ENCODE peak calls at places on chromosome 11, in ten cellular contexts. S is RWPE1; D is neural crest cell; F is sigmoid colon; C is ovary; E is body of pancreas; A is CD8-positive, alpha-beta T cell; R is NB4; I is brain microvascular endothelial cell; L is upper lobe of right lung. B is an unnamed sample.

GRCh38 chr11:93908689-93909088 is 58.3 kb upstream of the VSTM5 start:
- DNase-seq in S (peak), D (no peak), F (no peak), C (no peak), E (no peak), A (no peak), R (no peak), I (peak), L (no peak), B (peak)

GRCh38 chr11:110207089-110207488 is 89.3 kb downstream of the RDX start:
- DNase-seq in S (no peak), D (no peak), F (no peak), C (no peak), E (no peak), A (no peak), R (no peak), I (no peak), L (no peak), B (no peak)

GRCh38 chr11:12267921-12268320 is 109.5 kb upstream of the PARVA start:
- DNase-seq in S (no peak), D (no peak), F (no peak), C (no peak), E (no peak), A (no peak), R (no peak), I (no peak), L (no peak), B (no peak)

GRCh38 chr11:44950625-44951472 is at the start of gene TP53I11:
- DNase-seq in S (peak), D (peak), F (peak), C (peak), E (peak), A (peak), R (peak), I (peak), L (peak), B (peak)

GRCh38 chr11:100918551-100919500 is 210.8 kb downstream of the PGR start:
- DNase-seq in S (no peak), D (no peak), F (no peak), C (no peak), E (peak), A (no peak), R (no peak), I (peak), L (no peak), B (peak)

GRCh38 chr11:21811572-21811971 is 381.3 kb upstream of the ANO5 start:
- DNase-seq in S (no peak), D (no peak), F (no peak), C (no peak), E (no peak), A (no peak), R (no peak), I (no peak), L (no peak), B (no peak)

GRCh38 chr11:42315267-42315666 is 855.8 kb upstream of the LRRC4C start:
- DNase-seq in S (peak), D (no peak), F (no peak), C (no peak), E (no peak), A (no peak), R (no peak), I (peak), L (no peak), B (no peak)

GRCh38 chr11:844693-845644 is 2.3 kb downstream of the TSPAN4 start:
- DNase-seq in S (peak), D (peak), F (peak), C (peak), E (peak), A (no peak), R (peak), I (no peak), L (peak), B (peak)

GRCh38 chr11:110856993-110857812 is 145.0 kb upstream of the ARHGAP20 start:
- DNase-seq in S (no peak), D (no peak), F (no peak), C (no peak), E (no peak), A (no peak), R (no peak), I (no peak), L (no peak), B (no peak)

GRCh38 chr11:129695543-129696308 is 119.9 kb upstream of the TMEM45B start:
- DNase-seq in S (peak), D (peak), F (no peak), C (no peak), E (peak), A (peak), R (peak), I (peak), L (peak), B (peak)

GRCh38 chr11:88501535-88501934 is 164.0 kb upstream of the CTSC start:
- DNase-seq in S (no peak), D (no peak), F (no peak), C (no peak), E (no peak), A (no peak), R (no peak), I (no peak), L (no peak), B (no peak)

DNA sequence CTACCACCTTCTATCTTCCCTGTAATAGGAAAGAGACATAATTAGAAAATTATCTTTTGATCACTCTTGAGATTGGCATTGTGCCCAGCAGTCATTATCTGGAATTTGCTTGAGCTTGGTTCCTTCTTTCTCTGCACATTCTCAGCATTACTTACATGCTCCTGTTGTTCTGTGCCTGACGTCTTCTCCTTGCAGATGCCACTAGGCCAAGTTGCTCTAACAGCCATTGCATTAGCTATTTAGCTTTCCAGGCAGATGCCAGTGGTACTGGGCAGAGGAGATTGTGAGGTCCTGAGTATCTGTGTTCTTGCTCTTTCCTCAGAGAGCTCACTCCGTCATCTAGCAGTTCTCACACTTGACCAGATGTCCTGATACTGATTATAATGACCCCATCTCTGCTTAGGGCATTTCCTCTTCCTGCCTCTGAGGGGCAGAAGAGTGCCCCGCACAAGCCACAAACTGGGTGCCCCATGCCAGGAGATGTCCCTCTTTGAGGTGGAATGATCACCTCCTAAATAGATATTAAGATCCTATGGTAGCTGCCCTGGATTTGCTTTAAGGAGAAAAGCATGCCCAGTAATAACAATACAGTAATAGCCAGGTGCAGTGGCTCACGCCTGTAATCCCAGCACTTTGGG is 30.7 kb downstream of the ARHGAP1 start:
- DNase-seq in S (no peak), D (no peak), F (peak), C (no peak), E (no peak), A (no peak), R (peak), I (no peak), L (peak), B (no peak)
- TF ChIP-seq CTCF in S (peak), D (peak), F (no peak), C (no peak), E (no peak), A (no peak), R (peak), I (peak), L (peak), B (no peak)

GRCh38 chr11:102364991-102365390 is 18.0 kb downstream of the BIRC2 start:
- DNase-seq in S (no peak), D (no peak), F (no peak), C (no peak), E (no peak), A (no peak), R (no peak), I (no peak), L (no peak), B (no peak)

GRCh38 chr11:102368472-102368871 is 21.5 kb downstream of the BIRC2 start:
- DNase-seq in S (no peak), D (no peak), F (no peak), C (no peak), E (no peak), A (no peak), R (no peak), I (no peak), L (no peak), B (no peak)

GRCh38 chr11:102367364-102367763 is 20.4 kb downstream of the BIRC2 start:
- DNase-seq in S (no peak), D (no peak), F (no peak), C (no peak), E (no peak), A (no peak), R (peak), I (no peak), L (no peak), B (no peak)
- TF ChIP-seq CTCF in S (no peak), D (no peak), F (no peak), C (no peak), E (no peak), A (peak), R (no peak), I (peak), L (no peak), B (peak)

GRCh38 chr11:84558085-84558905 is 1068.8 kb downstream of the DLG2 start:
- DNase-seq in S (peak), D (peak), F (no peak), C (no peak), E (peak), A (no peak), R (peak), I (peak), L (no peak), B (peak)
- TF ChIP-seq CTCF in S (peak), D (peak), F (peak), C (peak), E (peak), A (no peak), R (peak), I (peak), L (peak), B (no peak)

GRCh38 chr11:65427691-65428577 is 5.3 kb downstream of the NEAT1 start:
- DNase-seq in S (no peak), D (no peak), F (peak), C (peak), E (peak), A (peak), R (peak), I (peak), L (peak), B (no peak)
- TF ChIP-seq CTCF in S (no peak), D (no peak), F (no peak), C (no peak), E (no peak), A (no peak), R (no peak), I (no peak), L (no peak), B (no peak)

GRCh38 chr11:67635231-67635521 is 4.4 kb downstream of the TBX10 start:
- DNase-seq in S (no peak), D (no peak), F (no peak), C (no peak), E (no peak), A (no peak), R (no peak), I (no peak), L (no peak), B (no peak)
- TF ChIP-seq CTCF in S (no peak), D (no peak), F (no peak), C (no peak), E (no peak), A (no peak), R (no peak), I (no peak), L (no peak), B (no peak)

GRCh38 chr11:134634897-134635831 is 223.1 kb upstream of the B3GAT1 start:
- DNase-seq in S (no peak), D (no peak), F (no peak), C (no peak), E (no peak), A (peak), R (peak), I (no peak), L (no peak), B (no peak)
- TF ChIP-seq CTCF in S (no peak), D (no peak), F (no peak), C (no peak), E (no peak), A (no peak), R (peak), I (no peak), L (no peak), B (no peak)

GRCh38 chr11:124745835-124746620 is 6.0 kb downstream of the VSIG2 start:
- DNase-seq in S (peak), D (no peak), F (no peak), C (no peak), E (peak), A (peak), R (no peak), I (no peak), L (no peak), B (no peak)
- TF ChIP-seq CTCF in S (no peak), D (peak), F (no peak), C (no peak), E (no peak), A (no peak), R (no peak), I (peak), L (no peak), B (no peak)

GRCh38 chr11:123594188-123594901 is 60.1 kb downstream of the SCN3B start:
- DNase-seq in S (no peak), D (no peak), F (no peak), C (no peak), E (no peak), A (no peak), R (no peak), I (no peak), L (no peak), B (no peak)

GRCh38 chr11:123594921-123595320 is 59.5 kb downstream of the SCN3B start:
- DNase-seq in S (no peak), D (no peak), F (no peak), C (no peak), E (no peak), A (no peak), R (no peak), I (no peak), L (no peak), B (no peak)

GRCh38 chr11:123601136-123601535 is 53.3 kb downstream of the SCN3B start:
- DNase-seq in S (no peak), D (no peak), F (no peak), C (no peak), E (no peak), A (no peak), R (no peak), I (peak), L (no peak), B (no peak)

GRCh38 chr11:123601737-123602136 is 52.7 kb downstream of the SCN3B start:
- DNase-seq in S (no peak), D (no peak), F (no peak), C (no peak), E (no peak), A (no peak), R (no peak), I (no peak), L (no peak), B (no peak)

GRCh38 chr11:123597859-123598258 is 56.6 kb downstream of the SCN3B start:
- DNase-seq in S (no peak), D (no peak), F (no peak), C (no peak), E (no peak), A (no peak), R (no peak), I (no peak), L (no peak), B (no peak)
- TF ChIP-seq CTCF in S (no peak), D (no peak), F (no peak), C (no peak), E (no peak), A (no peak), R (no peak), I (peak), L (no peak), B (no peak)

GRCh38 chr11:128686745-128687177 is 7.1 kb upstream of the FLI1 start:
- DNase-seq in S (peak), D (no peak), F (peak), C (no peak), E (peak), A (peak), R (no peak), I (peak), L (peak), B (no peak)
- TF ChIP-seq CTCF in S (no peak), D (no peak), F (no peak), C (no peak), E (no peak), A (no peak), R (no peak), I (no peak), L (no peak), B (no peak)

GRCh38 chr11:120630100-120630499 is 118.6 kb downstream of the GRIK4 start:
- DNase-seq in S (no peak), D (no peak), F (no peak), C (no peak), E (no peak), A (no peak), R (no peak), I (no peak), L (no peak), B (no peak)

GRCh38 chr11:120633630-120634374 is 122.3 kb downstream of the GRIK4 start:
- DNase-seq in S (no peak), D (no peak), F (no peak), C (no peak), E (no peak), A (no peak), R (peak), I (no peak), L (no peak), B (no peak)

GRCh38 chr11:120629407-120629806 is 117.9 kb downstream of the GRIK4 start:
- DNase-seq in S (no peak), D (no peak), F (no peak), C (no peak), E (no peak), A (no peak), R (no peak), I (no peak), L (no peak), B (no peak)

GRCh38 chr11:120634706-120635105 is 123.2 kb downstream of the GRIK4 start:
- DNase-seq in S (no peak), D (no peak), F (no peak), C (no peak), E (no peak), A (no peak), R (no peak), I (no peak), L (no peak), B (no peak)

GRCh38 chr11:120632579-120632978 is 121.0 kb downstream of the GRIK4 start:
- DNase-seq in S (no peak), D (no peak), F (no peak), C (no peak), E (no peak), A (no peak), R (peak), I (no peak), L (no peak), B (no peak)
- TF ChIP-seq CTCF in S (no peak), D (no peak), F (no peak), C (no peak), E (no peak), A (no peak), R (peak), I (peak), L (no peak), B (no peak)